ENCODE peak calls at places on chromosomes 3 and 15, in five cellular contexts. A, C, K, Z and L are unnamed samples.

GRCh38 chr15:70636540-70637165 is 126.7 kb downstream of the UACA start:
- DNase-seq in A (peak; percentile 30), Z (no peak), K (no peak), C (peak; percentile 24), L (no peak)

GRCh38 chr3:4588410-4588809 is 95.3 kb downstream of the ITPR1 start:
- DNase-seq in C (no peak), A (peak; percentile 63), Z (no peak), K (no peak), L (no peak)

GRCh38 chr3:160556141-160556540 is 9.2 kb downstream of the KPNA4 start:
- DNase-seq in C (no peak), K (no peak), A (no peak), Z (no peak), L (no peak)

GRCh38 chr3:42569743-42570142 is 12.0 kb downstream of the SEC22C start:
- DNase-seq in C (no peak), K (no peak), Z (no peak), A (no peak), L (no peak)

GRCh38 chr15:39501366-39501765 is 79.5 kb upstream of the THBS1 start:
- DNase-seq in A (no peak), Z (no peak), K (no peak), C (no peak), L (no peak)

GRCh38 chr15:56390739-56391267 is 25.6 kb downstream of the TEX9 start:
- DNase-seq in Z (no peak), K (no peak), A (peak; percentile 58), C (no peak), L (no peak)

GRCh38 chr15:41838400-41838897 is at the start of gene PLA2G4B:
- DNase-seq in C (no peak), A (no peak), Z (no peak), K (peak; percentile 94), L (no peak)

GRCh38 chr3:70180664-70181063 is 131.8 kb downstream of the MDFIC2 start:
- DNase-seq in C (no peak), K (no peak), A (no peak), Z (no peak), L (no peak)

GRCh38 chr15:77455696-77456293 is 35.1 kb downstream of the HMG20A start:
- DNase-seq in K (no peak), A (peak; percentile 97), C (no peak), Z (no peak), L (no peak)

GRCh38 chr15:50275908-50276307 is 10.4 kb upstream of the HDC start:
- DNase-seq in Z (no peak), A (no peak), K (no peak), C (no peak), L (no peak)

GRCh38 chr15:90419738-90420487 is 31.9 kb downstream of the IQGAP1 start:
- DNase-seq in K (no peak), Z (no peak), A (peak; percentile 83), C (peak; percentile 72), L (no peak)

GRCh38 chr15:90423920-90424319 is 35.9 kb downstream of the IQGAP1 start:
- DNase-seq in A (no peak), C (no peak), K (no peak), Z (no peak), L (no peak)

GRCh38 chr15:90420488-90420850 is 32.4 kb downstream of the IQGAP1 start:
- DNase-seq in C (no peak), K (no peak), A (no peak), Z (no peak), L (no peak)

GRCh38 chr15:90421527-90421926 is 33.5 kb downstream of the IQGAP1 start:
- DNase-seq in C (no peak), K (no peak), A (no peak), Z (no peak), L (no peak)

GRCh38 chr15:90422043-90422442 is 34.0 kb downstream of the IQGAP1 start:
- DNase-seq in K (no peak), A (no peak), C (no peak), Z (no peak), L (no peak)
- H3K4me3 ChIP-seq in K (no peak overlapping the region), A (no peak overlapping the region), C (no peak overlapping the region), Z (no peak overlapping the region), L (no peak overlapping the region)

DNA sequence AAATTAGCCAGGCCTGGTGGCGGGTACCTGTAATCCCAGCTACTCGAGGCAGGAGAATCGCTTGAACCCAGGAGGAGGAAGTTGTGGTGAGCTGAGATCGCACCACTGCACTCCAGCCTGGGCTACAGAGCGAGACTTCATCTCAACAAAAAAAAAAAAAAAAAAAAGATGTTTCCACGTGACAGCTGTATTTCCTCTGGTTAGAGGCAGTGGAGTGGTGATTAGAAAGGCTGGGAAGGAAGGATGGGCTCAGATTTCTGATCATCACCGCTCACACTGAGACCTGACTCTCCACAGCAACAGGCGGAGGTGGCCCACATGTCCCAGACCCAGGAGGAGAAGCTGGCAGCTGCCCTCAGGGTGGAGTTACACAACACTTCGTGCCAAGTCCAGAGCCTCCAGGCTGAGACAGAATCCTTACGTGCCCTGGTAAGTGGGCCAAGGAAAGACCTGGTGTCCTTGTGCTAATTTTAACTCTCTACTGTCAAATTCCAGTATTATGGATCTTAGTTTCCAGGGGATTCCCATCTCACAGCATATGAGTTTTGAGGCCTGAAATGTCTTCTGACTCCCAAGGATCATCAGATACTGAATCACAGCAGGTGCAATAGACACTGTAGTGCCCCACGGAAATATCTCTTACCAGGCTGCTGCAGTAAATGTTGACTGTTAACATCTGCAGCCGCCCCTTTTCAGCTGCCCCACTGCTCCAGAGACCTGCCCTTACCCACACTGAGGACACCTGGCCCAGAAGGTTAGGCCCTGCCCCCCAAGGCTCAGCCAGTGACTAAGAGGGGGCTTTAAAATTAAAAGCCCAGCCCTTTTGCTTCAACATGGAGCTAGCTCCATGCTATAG is 66.9 kb downstream of the BFSP2 start:
- DNase-seq in A (no peak), K (no peak), C (no peak), Z (no peak), L (peak; percentile 67)
- H3K4me3 ChIP-seq in A (no peak overlapping the region), K (no peak overlapping the region), C (no peak overlapping the region), Z (no peak overlapping the region), L (peak overlapping the region; percentile 13)

GRCh38 chr15:78567541-78567940 is 2.2 kb downstream of the CHRNA5 start:
- DNase-seq in A (no peak), C (no peak), Z (no peak), K (no peak), L (no peak)
- H3K4me3 ChIP-seq in A (no peak overlapping the region), C (no peak overlapping the region), Z (no peak overlapping the region), K (no peak overlapping the region), L (no peak overlapping the region)

DNA sequence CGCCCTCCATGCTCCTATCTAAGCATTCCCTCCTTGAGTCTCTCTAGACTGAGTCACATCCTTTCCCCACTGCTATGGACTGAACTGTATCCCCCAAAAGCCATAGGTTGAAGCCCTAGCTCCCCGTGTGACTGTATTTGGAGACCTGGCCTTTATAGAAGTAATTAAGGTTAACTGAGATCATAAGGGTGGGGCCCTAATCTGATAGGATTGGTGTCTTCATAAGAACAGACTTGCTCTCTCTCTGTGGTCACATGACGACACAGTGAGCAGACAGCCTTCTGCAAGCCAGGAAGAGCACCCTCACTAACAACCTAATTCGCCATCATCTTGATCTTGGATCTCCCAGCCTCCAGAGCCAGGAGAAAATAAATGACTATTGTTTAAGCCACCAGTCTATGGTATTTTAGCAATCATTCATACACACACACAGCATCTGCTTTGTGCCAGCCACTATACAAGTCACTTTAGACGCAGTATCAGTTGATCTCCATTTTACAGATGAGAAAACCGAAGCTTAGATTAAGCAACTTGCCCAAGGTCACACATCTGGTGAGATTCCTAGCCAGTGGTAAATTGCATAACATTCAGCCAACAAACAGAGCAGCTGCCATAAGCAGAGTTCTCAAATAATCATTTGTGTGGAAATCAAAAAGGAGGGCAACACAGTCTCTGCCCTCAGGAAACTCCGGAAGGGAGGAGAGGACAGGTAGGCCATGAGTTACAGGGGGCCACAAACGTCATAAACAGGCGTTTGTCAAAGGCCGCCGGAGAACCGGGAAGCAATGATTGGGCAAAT is 66.3 kb upstream of the HES1 start:
- DNase-seq in K (no peak), C (peak; percentile 25), A (peak; percentile 54), Z (peak; percentile 54), L (no peak)
- H3K4me3 ChIP-seq in K (no peak overlapping the region), C (no peak overlapping the region), A (no peak overlapping the region), Z (peak overlapping the region; percentile 59), L (no peak overlapping the region)

GRCh38 chr15:96324900-96325299 is 5.6 kb upstream of the NR2F2 start:
- DNase-seq in K (no peak), A (peak; percentile 54), Z (no peak), C (no peak), L (no peak)
- H3K4me3 ChIP-seq in K (peak overlapping the region; percentile 58), A (peak overlapping the region; percentile 96), Z (no peak overlapping the region), C (peak overlapping the region; percentile 77), L (no peak overlapping the region)

DNA sequence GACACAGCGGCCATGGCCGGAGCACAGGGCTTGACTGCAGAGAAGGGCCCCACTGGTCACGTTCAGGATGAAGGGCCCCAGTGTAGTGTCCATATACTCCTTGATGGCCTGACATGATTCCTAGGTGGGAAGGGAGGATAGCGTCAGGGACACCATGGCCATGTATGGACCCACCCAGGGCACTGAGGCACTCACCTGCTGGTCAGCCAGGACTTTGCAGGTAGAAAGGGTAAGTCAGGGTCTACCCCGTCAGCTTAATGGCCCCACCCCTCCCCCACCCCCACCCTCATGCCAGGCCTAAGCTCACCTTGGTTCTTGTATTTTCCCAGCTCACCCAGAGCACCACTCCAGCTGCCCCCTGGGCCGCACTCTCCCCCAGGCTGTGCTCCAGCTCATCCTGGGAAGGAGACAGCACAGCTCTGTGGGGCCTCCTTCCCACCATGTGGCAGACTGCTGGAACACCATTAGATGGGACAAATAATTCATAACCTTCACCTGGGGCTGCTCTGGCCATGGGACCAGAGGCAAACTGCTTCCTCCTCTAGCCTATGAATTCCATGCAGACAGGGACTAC is 1.6 kb upstream of the HYAL3 start:
- DNase-seq in C (no peak), Z (no peak), A (no peak), K (no peak), L (no peak)
- H3K4me3 ChIP-seq in C (no peak overlapping the region), Z (peak overlapping the region; percentile 59), A (peak overlapping the region; percentile 60), K (no peak overlapping the region), L (no peak overlapping the region)

GRCh38 chr15:28981351-28981720 is 95.6 kb downstream of the APBA2 start:
- DNase-seq in Z (no peak), A (no peak), C (no peak), K (no peak), L (no peak)

GRCh38 chr15:28983432-28984311 is 97.9 kb downstream of the APBA2 start:
- DNase-seq in A (no peak), Z (no peak), C (no peak), K (peak; percentile 11), L (no peak)

GRCh38 chr15:28980709-28981350 is 95.1 kb downstream of the APBA2 start:
- DNase-seq in A (no peak), Z (no peak), K (no peak), C (no peak), L (no peak)

GRCh38 chr15:28982886-28983285 is 97.1 kb downstream of the APBA2 start:
- DNase-seq in A (no peak), K (peak; percentile 5), C (no peak), Z (no peak), L (no peak)

DNA sequence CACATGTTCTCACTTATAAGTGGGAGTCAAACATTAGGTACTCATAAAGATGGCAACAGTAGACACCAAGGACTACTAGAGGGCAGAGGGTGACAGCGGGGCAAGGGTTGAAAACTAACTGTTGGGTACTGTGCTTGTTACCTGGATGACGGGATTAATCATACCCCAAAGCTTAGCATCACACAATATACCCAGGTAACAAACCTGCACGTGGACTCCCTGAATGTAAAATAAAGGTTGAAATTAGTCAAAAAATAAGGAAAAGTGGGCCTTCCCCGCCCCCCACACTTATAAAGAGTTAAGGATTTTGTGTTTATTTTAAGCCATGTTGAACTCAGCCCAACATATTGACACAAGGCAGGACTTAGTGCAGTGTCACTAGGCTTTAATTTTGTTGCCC is 96.1 kb downstream of the APBA2 start:
- DNase-seq in Z (no peak), A (no peak), C (no peak), K (no peak), L (no peak)
- H3K4me3 ChIP-seq in Z (no peak overlapping the region), A (no peak overlapping the region), C (no peak overlapping the region), K (no peak overlapping the region), L (no peak overlapping the region)